ENCODE peak calls at places on chromosomes 6 and 20, in five cellular contexts. P, E, M, Q and A are unnamed samples.

GRCh38 chr6:140846518-140847277 is 1286.0 kb upstream of the GJE1 start:
- DNase-seq in P (no peak), Q (no peak), E (no peak), M (no peak), A (no peak)

GRCh38 chr6:96563853-96564252 is 925 bp downstream of the FHL5 start:
- DNase-seq in M (no peak), Q (no peak), P (no peak), E (no peak), A (no peak)

GRCh38 chr6:84074988-84075781 is 41.6 kb downstream of the MRAP2 start:
- DNase-seq in Q (no peak), M (no peak), E (peak), P (no peak), A (peak)

GRCh38 chr6:75230484-75231325 is 12.9 kb downstream of the COX7A2 start:
- DNase-seq in M (peak), Q (peak), E (peak), P (peak), A (peak)

GRCh38 chr6:170230520-170231390 is 60.1 kb downstream of the DLL1 start:
- DNase-seq in E (no peak), M (no peak), Q (no peak), P (no peak), A (no peak)

GRCh38 chr6:37049990-37050853 is 44.8 kb downstream of the FGD2 start:
- DNase-seq in M (no peak), P (no peak), E (no peak), Q (no peak), A (peak)

GRCh38 chr6:160238786-160239751 is 19.6 kb downstream of the SLC22A2 start:
- DNase-seq in P (no peak), Q (no peak), E (no peak), M (no peak), A (no peak)

GRCh38 chr20:2752631-2753455 is 47.6 kb downstream of the CPXM1 start:
- DNase-seq in E (peak), M (peak), Q (no peak), P (peak), A (peak)

GRCh38 chr6:127013865-127014264 is 104.6 kb upstream of the RSPO3 start:
- DNase-seq in M (no peak), Q (no peak), P (no peak), E (no peak), A (no peak)

GRCh38 chr6:77026341-77026740 is 436.9 kb downstream of the HTR1B start:
- DNase-seq in Q (no peak), E (no peak), P (no peak), M (no peak), A (no peak)

GRCh38 chr6:16974387-16974673 is 127.5 kb upstream of the STMND1 start:
- DNase-seq in P (no peak), E (no peak), Q (no peak), M (no peak), A (no peak)

GRCh38 chr6:19602614-19603013 is 234.6 kb upstream of the ID4 start:
- DNase-seq in E (no peak), Q (no peak), P (no peak), M (no peak), A (no peak)

GRCh38 chr6:144349690-144350132 is 64.6 kb downstream of the UTRN start:
- DNase-seq in M (no peak), P (peak), Q (no peak), E (peak), A (no peak)

GRCh38 chr6:34146801-34147592 is 1.1 kb upstream of the GRM4 start:
- DNase-seq in E (no peak), M (peak), P (no peak), Q (no peak), A (no peak)

GRCh38 chr6:84227044-84227433 is 404 bp downstream of the CEP162 start:
- DNase-seq in P (no peak), M (no peak), Q (no peak), E (no peak), A (peak)

GRCh38 chr20:64053841-64054661 is 4.6 kb upstream of the SOX18 start:
- DNase-seq in M (peak), P (peak), Q (peak), E (peak), A (peak)

GRCh38 chr6:129105035-129105434 is 222.1 kb downstream of the LAMA2 start:
- DNase-seq in P (no peak), M (no peak), E (no peak), Q (no peak), A (no peak)

GRCh38 chr20:31861346-31862156 is 8.8 kb downstream of the DUSP15 start:
- DNase-seq in P (peak), M (peak), Q (peak), E (peak), A (peak)

GRCh38 chr6:125984311-125984710 is 2.0 kb upstream of the TRMT11 start:
- DNase-seq in P (no peak), E (no peak), M (no peak), Q (no peak), A (no peak)

GRCh38 chr20:63029358-63030121 is 22.8 kb upstream of the BHLHE23 start:
- DNase-seq in Q (no peak), E (no peak), P (no peak), M (peak), A (no peak)

GRCh38 chr6:36701401-36701991 is 3.9 kb downstream of the RAB44 start:
- DNase-seq in Q (no peak), M (peak), E (no peak), P (peak), A (no peak)

GRCh38 chr20:19566226-19566960 is 191.7 kb upstream of the RIN2 start:
- DNase-seq in Q (no peak), M (no peak), E (no peak), P (no peak), A (no peak)
- TF ChIP-seq JUND in Q (no peak), M (no peak), E (no peak), P (no peak), A (no peak)

GRCh38 chr6:38502423-38502822 is 137.3 kb downstream of the BTBD9 start:
- DNase-seq in E (no peak), P (peak), Q (no peak), M (no peak), A (no peak)

GRCh38 chr6:38503940-38504682 is 135.6 kb downstream of the BTBD9 start:
- DNase-seq in Q (no peak), E (no peak), M (no peak), P (no peak), A (no peak)

GRCh38 chr6:38503032-38503784 is 136.5 kb downstream of the BTBD9 start:
- DNase-seq in M (no peak), P (no peak), Q (no peak), E (no peak), A (no peak)

GRCh38 chr6:38499697-38500096 is 140.0 kb downstream of the BTBD9 start:
- DNase-seq in Q (no peak), P (no peak), E (no peak), M (no peak), A (no peak)

GRCh38 chr6:38501931-38502330 is 137.8 kb downstream of the BTBD9 start:
- DNase-seq in E (no peak), P (no peak), M (no peak), Q (no peak), A (no peak)
- TF ChIP-seq JUND in E (no peak), P (no peak), M (no peak), Q (no peak), A (no peak)

GRCh38 chr6:142013875-142014495 is 118.7 kb upstream of the GJE1 start:
- DNase-seq in E (peak), P (no peak), Q (no peak), M (no peak), A (no peak)

GRCh38 chr6:142015011-142015410 is 117.7 kb upstream of the GJE1 start:
- DNase-seq in Q (no peak), E (peak), M (no peak), P (no peak), A (no peak)

GRCh38 chr6:142011775-142012174 is 121.0 kb upstream of the GJE1 start:
- DNase-seq in P (no peak), E (no peak), Q (no peak), M (no peak), A (no peak)

GRCh38 chr6:142014515-142014914 is 118.2 kb upstream of the GJE1 start:
- DNase-seq in E (peak), M (no peak), P (no peak), Q (no peak), A (no peak)

GRCh38 chr6:142013286-142013685 is 119.4 kb upstream of the GJE1 start:
- DNase-seq in Q (no peak), P (no peak), M (no peak), E (peak), A (no peak)
- TF ChIP-seq JUND in Q (peak), P (no peak), M (no peak), E (peak), A (no peak)

GRCh38 chr6:108168501-108168979 is 2.7 kb downstream of the NR2E1 start:
- DNase-seq in E (no peak), P (peak), M (no peak), Q (peak), A (no peak)
- TF ChIP-seq JUND in E (no peak), P (no peak), M (no peak), Q (no peak), A (no peak)

GRCh38 chr6:6866656-6867390 is 240.9 kb upstream of the RREB1 start:
- DNase-seq in E (no peak), P (no peak), Q (no peak), M (no peak), A (no peak)

GRCh38 chr6:6861995-6862394 is 245.8 kb upstream of the RREB1 start:
- DNase-seq in Q (no peak), P (no peak), M (no peak), E (no peak), A (no peak)

GRCh38 chr6:6863957-6864639 is 243.7 kb upstream of the RREB1 start:
- DNase-seq in P (no peak), E (no peak), M (no peak), Q (no peak), A (no peak)

GRCh38 chr6:6869084-6869483 is 238.7 kb upstream of the RREB1 start:
- DNase-seq in E (no peak), Q (no peak), M (no peak), P (no peak), A (no peak)

GRCh38 chr6:6865601-6866000 is 242.2 kb upstream of the RREB1 start:
- DNase-seq in E (no peak), P (no peak), Q (no peak), M (no peak), A (no peak)
- TF ChIP-seq JUND in E (no peak), P (no peak), Q (no peak), M (no peak), A (no peak)